ENCODE peak calls at places on chromosomes 1 and 21, in six cellular contexts. One of them, this sample, is unnamed.

GRCh38 chr1:212760126-212760823 is 31.3 kb downstream of the NSL1 start:
- DNase-seq in MM.1S: peak; percentile 59
- DNase-seq in GM23338: peak; percentile 90
- DNase-seq in astrocyte: no peak
- DNase-seq in OCI-LY7: peak; percentile 33
- DNase-seq in K562: no peak
- DNase-seq in this sample: no peak

GRCh38 chr1:214952648-214953047 is 129.9 kb upstream of the KCNK2 start:
- DNase-seq in MM.1S: no peak
- DNase-seq in OCI-LY7: no peak
- DNase-seq in astrocyte: no peak
- DNase-seq in GM23338: peak; percentile 85
- DNase-seq in K562: no peak
- DNase-seq in this sample: peak; percentile 8

GRCh38 chr1:232627645-232628334 is 2.1 kb downstream of the SIPA1L2 start:
- DNase-seq in GM23338: peak; percentile 89
- DNase-seq in OCI-LY7: peak; percentile 84
- DNase-seq in MM.1S: peak; percentile 87
- DNase-seq in K562: peak; percentile 41
- DNase-seq in astrocyte: peak; percentile 34
- DNase-seq in this sample: no peak

GRCh38 chr1:235287208-235287882 is 40.6 kb downstream of the ARID4B start:
- DNase-seq in MM.1S: no peak
- DNase-seq in OCI-LY7: no peak
- DNase-seq in GM23338: peak; percentile 53
- DNase-seq in astrocyte: no peak
- DNase-seq in K562: no peak
- DNase-seq in this sample: no peak

GRCh38 chr1:77238463-77238862 is 19.2 kb upstream of the PIGK start:
- DNase-seq in OCI-LY7: no peak
- DNase-seq in astrocyte: no peak
- DNase-seq in GM23338: no peak
- DNase-seq in MM.1S: no peak
- DNase-seq in K562: no peak
- DNase-seq in this sample: no peak

GRCh38 chr1:3631865-3632264 is 7.0 kb downstream of the TPRG1L start:
- DNase-seq in MM.1S: no peak
- DNase-seq in K562: no peak
- DNase-seq in GM23338: no peak
- DNase-seq in astrocyte: no peak
- DNase-seq in OCI-LY7: no peak
- DNase-seq in this sample: no peak

GRCh38 chr1:160640359-160641123 is 6.3 kb downstream of the SLAMF1 start:
- DNase-seq in MM.1S: no peak
- DNase-seq in astrocyte: no peak
- DNase-seq in OCI-LY7: no peak
- DNase-seq in K562: peak; percentile 24
- DNase-seq in GM23338: no peak
- DNase-seq in this sample: no peak

GRCh38 chr1:199946305-199947155 is 81.0 kb upstream of the NR5A2 start:
- DNase-seq in MM.1S: no peak
- DNase-seq in OCI-LY7: no peak
- DNase-seq in astrocyte: no peak
- DNase-seq in GM23338: no peak
- DNase-seq in K562: no peak
- DNase-seq in this sample: no peak

GRCh38 chr1:151012684-151013471 is 4.6 kb downstream of the PRUNE1 start:
- DNase-seq in astrocyte: peak; percentile 41
- DNase-seq in GM23338: no peak
- DNase-seq in MM.1S: no peak
- DNase-seq in OCI-LY7: no peak
- DNase-seq in K562: no peak
- DNase-seq in this sample: no peak

GRCh38 chr1:27940297-27940696 is 5.5 kb downstream of the SMPDL3B start:
- DNase-seq in K562: peak; percentile 81
- DNase-seq in MM.1S: no peak
- DNase-seq in GM23338: peak; percentile 85
- DNase-seq in astrocyte: no peak
- DNase-seq in OCI-LY7: peak; percentile 78
- DNase-seq in this sample: no peak

GRCh38 chr1:240765732-240766363 is 153.9 kb upstream of the GREM2 start:
- DNase-seq in astrocyte: peak; percentile 87
- DNase-seq in GM23338: peak; percentile 41
- DNase-seq in K562: no peak
- DNase-seq in MM.1S: no peak
- DNase-seq in OCI-LY7: no peak
- DNase-seq in this sample: no peak

GRCh38 chr1:243465738-243466137 is 209.9 kb downstream of the SDCCAG8 start:
- DNase-seq in astrocyte: no peak
- DNase-seq in MM.1S: no peak
- DNase-seq in GM23338: no peak
- DNase-seq in K562: no peak
- DNase-seq in OCI-LY7: no peak
- DNase-seq in this sample: no peak

GRCh38 chr1:14549897-14550635 is 48.4 kb upstream of the KAZN start:
- DNase-seq in MM.1S: no peak
- DNase-seq in GM23338: peak; percentile 20
- DNase-seq in K562: no peak
- DNase-seq in OCI-LY7: no peak
- DNase-seq in astrocyte: no peak
- DNase-seq in this sample: no peak

GRCh38 chr1:64171797-64172281 is 31.6 kb upstream of the UBE2U start:
- DNase-seq in MM.1S: peak; percentile 60
- DNase-seq in OCI-LY7: no peak
- DNase-seq in GM23338: no peak
- DNase-seq in astrocyte: peak; percentile 81
- DNase-seq in K562: no peak
- DNase-seq in this sample: peak; percentile 13

GRCh38 chr1:64172458-64172983 is 30.9 kb upstream of the UBE2U start:
- DNase-seq in astrocyte: peak; percentile 39
- DNase-seq in OCI-LY7: no peak
- DNase-seq in K562: no peak
- DNase-seq in GM23338: no peak
- DNase-seq in MM.1S: peak; percentile 40
- DNase-seq in this sample: no peak

GRCh38 chr1:64175639-64176038 is 27.8 kb upstream of the UBE2U start:
- DNase-seq in MM.1S: no peak
- DNase-seq in K562: no peak
- DNase-seq in OCI-LY7: no peak
- DNase-seq in GM23338: no peak
- DNase-seq in astrocyte: no peak
- DNase-seq in this sample: no peak

GRCh38 chr1:64173300-64173940 is 30.0 kb upstream of the UBE2U start:
- DNase-seq in K562: no peak
- DNase-seq in MM.1S: no peak
- DNase-seq in OCI-LY7: no peak
- DNase-seq in GM23338: peak; percentile 26
- DNase-seq in astrocyte: no peak
- DNase-seq in this sample: no peak
- H3K4me2 ChIP-seq in K562: no peak overlapping the region
- H3K4me2 ChIP-seq in MM.1S: peak overlapping the region; percentile 54
- H3K4me2 ChIP-seq in OCI-LY7: no peak overlapping the region
- H3K4me2 ChIP-seq in GM23338: no peak overlapping the region
- H3K4me2 ChIP-seq in astrocyte: no peak overlapping the region
- H3K4me2 ChIP-seq in this sample: no peak overlapping the region

DNA sequence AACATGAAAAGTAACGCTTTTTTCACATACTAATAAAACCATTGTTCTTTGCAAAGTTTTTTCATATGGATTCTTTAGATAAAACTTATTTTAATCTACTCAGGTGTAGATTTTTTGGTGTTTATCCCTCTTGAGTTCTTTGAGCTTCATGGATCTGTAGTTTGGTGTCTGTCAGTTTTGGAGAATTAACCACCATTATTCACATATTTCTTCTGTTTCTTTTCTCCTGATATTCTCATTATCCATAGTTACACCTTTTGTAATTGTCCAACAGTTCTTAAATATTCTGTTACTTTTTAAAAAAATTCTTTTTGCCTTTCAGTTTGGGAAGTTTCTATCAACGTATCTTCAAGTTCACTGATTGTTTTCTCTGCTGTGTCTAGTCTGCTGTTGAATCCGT is 18.6 kb downstream of the HS2ST1 start:
- DNase-seq in astrocyte: no peak
- DNase-seq in K562: no peak
- DNase-seq in GM23338: no peak
- DNase-seq in MM.1S: no peak
- DNase-seq in OCI-LY7: no peak
- DNase-seq in this sample: no peak
- H3K4me2 ChIP-seq in astrocyte: no peak overlapping the region
- H3K4me2 ChIP-seq in K562: no peak overlapping the region
- H3K4me2 ChIP-seq in GM23338: peak overlapping the region; percentile 46
- H3K4me2 ChIP-seq in MM.1S: no peak overlapping the region
- H3K4me2 ChIP-seq in OCI-LY7: peak overlapping the region; percentile 47
- H3K4me2 ChIP-seq in this sample: no peak overlapping the region

GRCh38 chr1:237170149-237170548 is 128.2 kb downstream of the RYR2 start:
- DNase-seq in K562: no peak
- DNase-seq in OCI-LY7: no peak
- DNase-seq in GM23338: peak; percentile 35
- DNase-seq in MM.1S: no peak
- DNase-seq in astrocyte: no peak
- DNase-seq in this sample: no peak

GRCh38 chr1:237166031-237166430 is 124.0 kb downstream of the RYR2 start:
- DNase-seq in K562: no peak
- DNase-seq in OCI-LY7: no peak
- DNase-seq in MM.1S: no peak
- DNase-seq in GM23338: no peak
- DNase-seq in astrocyte: no peak
- DNase-seq in this sample: no peak

GRCh38 chr1:237166593-237167077 is 124.7 kb downstream of the RYR2 start:
- DNase-seq in GM23338: no peak
- DNase-seq in MM.1S: no peak
- DNase-seq in K562: no peak
- DNase-seq in astrocyte: no peak
- DNase-seq in OCI-LY7: no peak
- DNase-seq in this sample: no peak

GRCh38 chr1:237171564-237172485 is 129.8 kb downstream of the RYR2 start:
- DNase-seq in astrocyte: no peak
- DNase-seq in OCI-LY7: no peak
- DNase-seq in MM.1S: no peak
- DNase-seq in K562: no peak
- DNase-seq in GM23338: no peak
- DNase-seq in this sample: no peak
- H3K4me2 ChIP-seq in astrocyte: peak overlapping the region; percentile 25
- H3K4me2 ChIP-seq in OCI-LY7: no peak overlapping the region
- H3K4me2 ChIP-seq in MM.1S: no peak overlapping the region
- H3K4me2 ChIP-seq in K562: no peak overlapping the region
- H3K4me2 ChIP-seq in GM23338: no peak overlapping the region
- H3K4me2 ChIP-seq in this sample: no peak overlapping the region

GRCh38 chr1:108079550-108079949 is 114.6 kb upstream of the VAV3 start:
- DNase-seq in MM.1S: no peak
- DNase-seq in OCI-LY7: peak; percentile 88
- DNase-seq in K562: peak; percentile 77
- DNase-seq in GM23338: peak; percentile 18
- DNase-seq in astrocyte: no peak
- DNase-seq in this sample: no peak
- H3K4me2 ChIP-seq in MM.1S: no peak overlapping the region
- H3K4me2 ChIP-seq in OCI-LY7: peak overlapping the region; percentile 61
- H3K4me2 ChIP-seq in K562: peak overlapping the region; percentile 60
- H3K4me2 ChIP-seq in GM23338: no peak overlapping the region
- H3K4me2 ChIP-seq in astrocyte: no peak overlapping the region
- H3K4me2 ChIP-seq in this sample: no peak overlapping the region

GRCh38 chr21:19508442-19508841 is 1104.9 kb upstream of the TMPRSS15 start:
- DNase-seq in GM23338: no peak
- DNase-seq in OCI-LY7: no peak
- DNase-seq in K562: no peak
- DNase-seq in astrocyte: no peak
- DNase-seq in MM.1S: no peak
- DNase-seq in this sample: no peak
- H3K4me2 ChIP-seq in GM23338: no peak overlapping the region
- H3K4me2 ChIP-seq in OCI-LY7: no peak overlapping the region
- H3K4me2 ChIP-seq in K562: no peak overlapping the region
- H3K4me2 ChIP-seq in astrocyte: no peak overlapping the region
- H3K4me2 ChIP-seq in MM.1S: no peak overlapping the region
- H3K4me2 ChIP-seq in this sample: no peak overlapping the region

GRCh38 chr1:85262985-85263384 is 3.5 kb upstream of the C1orf52 start:
- DNase-seq in astrocyte: no peak
- DNase-seq in GM23338: no peak
- DNase-seq in K562: no peak
- DNase-seq in OCI-LY7: no peak
- DNase-seq in MM.1S: no peak
- DNase-seq in this sample: no peak

GRCh38 chr1:85264150-85264549 is 4.7 kb upstream of the C1orf52 start:
- DNase-seq in GM23338: no peak
- DNase-seq in OCI-LY7: no peak
- DNase-seq in K562: no peak
- DNase-seq in MM.1S: no peak
- DNase-seq in astrocyte: peak; percentile 17
- DNase-seq in this sample: no peak

GRCh38 chr1:85268801-85269585 is 7.4 kb downstream of the BCL10 start:
- DNase-seq in MM.1S: no peak
- DNase-seq in K562: no peak
- DNase-seq in GM23338: no peak
- DNase-seq in astrocyte: no peak
- DNase-seq in OCI-LY7: no peak
- DNase-seq in this sample: no peak

GRCh38 chr1:85267313-85267712 is 7.9 kb upstream of the C1orf52 start:
- DNase-seq in OCI-LY7: no peak
- DNase-seq in MM.1S: no peak
- DNase-seq in K562: no peak
- DNase-seq in GM23338: no peak
- DNase-seq in astrocyte: no peak
- DNase-seq in this sample: no peak
- H3K4me2 ChIP-seq in OCI-LY7: no peak overlapping the region
- H3K4me2 ChIP-seq in MM.1S: no peak overlapping the region
- H3K4me2 ChIP-seq in K562: no peak overlapping the region
- H3K4me2 ChIP-seq in GM23338: no peak overlapping the region
- H3K4me2 ChIP-seq in astrocyte: no peak overlapping the region
- H3K4me2 ChIP-seq in this sample: no peak overlapping the region

GRCh38 chr1:208203127-208203847 is 40.9 kb downstream of the PLXNA2 start:
- DNase-seq in astrocyte: peak; percentile 84
- DNase-seq in GM23338: no peak
- DNase-seq in OCI-LY7: no peak
- DNase-seq in K562: no peak
- DNase-seq in MM.1S: no peak
- DNase-seq in this sample: no peak

GRCh38 chr1:208202333-208202987 is 41.7 kb downstream of the PLXNA2 start:
- DNase-seq in OCI-LY7: no peak
- DNase-seq in astrocyte: no peak
- DNase-seq in MM.1S: no peak
- DNase-seq in K562: no peak
- DNase-seq in GM23338: peak; percentile 27
- DNase-seq in this sample: no peak

GRCh38 chr1:208200116-208200515 is 44.1 kb downstream of the PLXNA2 start:
- DNase-seq in astrocyte: no peak
- DNase-seq in K562: no peak
- DNase-seq in OCI-LY7: no peak
- DNase-seq in MM.1S: no peak
- DNase-seq in GM23338: no peak
- DNase-seq in this sample: no peak

GRCh38 chr1:208203848-208204609 is 40.2 kb downstream of the PLXNA2 start:
- DNase-seq in astrocyte: peak; percentile 84
- DNase-seq in MM.1S: no peak
- DNase-seq in GM23338: no peak
- DNase-seq in K562: no peak
- DNase-seq in OCI-LY7: no peak
- DNase-seq in this sample: no peak

DNA sequence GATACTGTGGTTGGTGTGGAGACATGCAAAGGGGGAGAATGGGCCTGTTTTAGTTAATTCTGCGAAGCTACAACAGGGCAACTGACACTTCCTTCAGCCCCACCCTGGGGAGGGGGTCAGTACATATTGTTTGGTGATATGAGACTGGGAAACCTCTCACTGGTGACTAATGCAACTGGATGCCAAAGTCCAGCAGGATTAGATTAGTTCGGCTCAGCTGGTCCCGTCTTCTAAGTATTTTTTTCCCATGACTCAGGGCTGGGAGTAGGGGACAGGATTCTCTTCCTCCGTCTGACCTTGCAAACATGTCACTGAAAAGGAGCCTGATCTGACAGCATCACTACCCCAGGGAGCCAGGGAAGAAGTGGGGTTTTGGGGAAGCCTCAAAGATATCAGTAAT is 42.9 kb downstream of the PLXNA2 start:
- DNase-seq in GM23338: no peak
- DNase-seq in OCI-LY7: no peak
- DNase-seq in MM.1S: no peak
- DNase-seq in astrocyte: peak; percentile 99
- DNase-seq in K562: no peak
- DNase-seq in this sample: no peak
- H3K4me2 ChIP-seq in GM23338: no peak overlapping the region
- H3K4me2 ChIP-seq in OCI-LY7: no peak overlapping the region
- H3K4me2 ChIP-seq in MM.1S: no peak overlapping the region
- H3K4me2 ChIP-seq in astrocyte: peak overlapping the region; percentile 68
- H3K4me2 ChIP-seq in K562: no peak overlapping the region
- H3K4me2 ChIP-seq in this sample: peak overlapping the region; percentile 33